ENCODE peak calls at places on chromosomes 4 and X, in five cellular contexts. Z, N, K, A and H are unnamed samples.

GRCh38 chrX:24956828-24957227 is 58.9 kb downstream of the ARX start:
- DNase-seq in Z (no peak), N (no peak), K (no peak), A (no peak), H (no peak)

GRCh38 chr4:77773101-77773500 is 46.1 kb downstream of the CNOT6L start:
- DNase-seq in Z (no peak), N (no peak), K (no peak), A (no peak), H (no peak)

GRCh38 chr4:47784222-47784621 is 53.6 kb downstream of the CORIN start:
- DNase-seq in Z (no peak), N (no peak), K (no peak), A (no peak), H (no peak)

GRCh38 chr4:181541396-181541795 is 701.8 kb upstream of the TENM3 start:
- DNase-seq in Z (no peak), N (no peak), K (no peak), A (no peak), H (no peak)

GRCh38 chrX:104112326-104112951 is at the start of gene ZCCHC18:
- DNase-seq in Z (peak; percentile 90), N (peak; percentile 79), K (no peak), A (peak; percentile 19), H (no peak)

GRCh38 chr4:40314951-40315350 is 20.2 kb upstream of the CHRNA9 start:
- DNase-seq in Z (no peak), N (no peak), K (no peak), A (no peak), H (no peak)

GRCh38 chr4:10677796-10678497 is 6.6 kb downstream of the CLNK start:
- DNase-seq in Z (no peak), N (no peak), K (no peak), A (no peak), H (no peak)

GRCh38 chrX:68186552-68187262 is 246.6 kb downstream of the OPHN1 start:
- DNase-seq in Z (no peak), N (no peak), K (no peak), A (no peak), H (no peak)